ENCODE peak calls at places on chromosomes 3 and 15, in four cellular contexts. B is neural progenitor cell, C is adrenal gland, R is fibroblast of lung. G is an unnamed sample.

GRCh38 chr3:119643528-119643927 is 16.9 kb downstream of the POPDC2 start:
- DNase-seq in B (no peak), C (no peak), R (peak), G (peak)

GRCh38 chr3:115227461-115227860 is 80.4 kb upstream of the ZBTB20 start:
- DNase-seq in B (no peak), C (no peak), R (no peak), G (no peak)

GRCh38 chr3:149271669-149272068 is 50.0 kb upstream of the CP start:
- DNase-seq in B (no peak), C (no peak), R (no peak), G (no peak)

GRCh38 chr15:65723786-65724354 is 68.2 kb downstream of the DENND4A start:
- DNase-seq in B (no peak), C (no peak), R (no peak), G (no peak)

GRCh38 chr15:101042320-101042719 is 123.2 kb downstream of the LRRK1 start:
- DNase-seq in B (no peak), C (no peak), R (no peak), G (no peak)

GRCh38 chr3:154971771-154972326 is 108.3 kb upstream of the MME start:
- DNase-seq in B (no peak), C (no peak), R (peak), G (peak)

GRCh38 chr15:69855172-69855562 is 242.6 kb downstream of the TLE3 start:
- DNase-seq in B (no peak), C (no peak), R (no peak), G (no peak)

GRCh38 chr15:23823508-23823907 is 136.4 kb upstream of the NDN start:
- DNase-seq in B (peak), C (peak), R (no peak), G (no peak)

GRCh38 chr3:38586546-38587520 is 62.7 kb downstream of the SCN5A start:
- DNase-seq in B (no peak), C (no peak), R (no peak), G (no peak)

GRCh38 chr15:79617071-79617470 is 184.9 kb downstream of the MINAR1 start:
- DNase-seq in B (no peak), C (no peak), R (no peak), G (no peak)

GRCh38 chr3:193572426-193572908 is 17.8 kb upstream of the ATP13A4 start:
- DNase-seq in B (peak), C (peak), R (peak), G (peak)

GRCh38 chr3:53812434-53812833 is 33.8 kb downstream of the CHDH start:
- DNase-seq in B (peak), C (no peak), R (no peak), G (no peak)

GRCh38 chr3:190848891-190849290 is 13.6 kb downstream of the GMNC start:
- DNase-seq in B (no peak), C (no peak), R (no peak), G (peak)

GRCh38 chr3:45567730-45568172 is 26.8 kb upstream of the LIMD1 start:
- DNase-seq in B (no peak), C (no peak), R (no peak), G (no peak)

GRCh38 chr15:41917767-41918430 is 24.0 kb upstream of the SPTBN5 start:
- DNase-seq in B (no peak), C (peak), R (peak), G (peak)

GRCh38 chr3:172209333-172210321 is 170.2 kb downstream of the FNDC3B start:
- DNase-seq in B (no peak), C (no peak), R (no peak), G (no peak)

GRCh38 chr3:169146112-169146665 is 517.3 kb downstream of the MECOM start:
- DNase-seq in B (peak), C (no peak), R (peak), G (peak)

GRCh38 chr3:176514297-176514696 is 683.0 kb downstream of the TBL1XR1 start:
- DNase-seq in B (peak), C (no peak), R (peak), G (no peak)

GRCh38 chr3:189186093-189186492 is 14.3 kb downstream of the TPRG1 start:
- DNase-seq in B (no peak), C (peak), R (peak), G (no peak)

GRCh38 chr15:81170504-81170903 is 26.2 kb upstream of the IL16 start:
- DNase-seq in B (no peak), C (no peak), R (no peak), G (no peak)

GRCh38 chr3:13258986-13259514 is 161.1 kb downstream of the NUP210 start:
- DNase-seq in B (no peak), C (no peak), R (no peak), G (no peak)

GRCh38 chr3:134496481-134497071 is 10.7 kb downstream of the CEP63 start:
- DNase-seq in B (no peak), C (no peak), R (no peak), G (no peak)

GRCh38 chr3:10434144-10434937 is 71.0 kb downstream of the ATP2B2 start:
- DNase-seq in B (no peak), C (no peak), R (no peak), G (no peak)

GRCh38 chr3:72890166-72890925 is 2.5 kb downstream of the GXYLT2 start:
- DNase-seq in B (no peak), C (no peak), R (no peak), G (peak)

GRCh38 chr3:110598847-110599490 is 472.6 kb upstream of the NECTIN3 start:
- DNase-seq in B (no peak), C (no peak), R (peak), G (no peak)

GRCh38 chr3:19348929-19349564 is 200.7 kb downstream of the KCNH8 start:
- DNase-seq in B (peak), C (no peak), R (peak), G (peak)

GRCh38 chr15:22251422-22251821 is 171.1 kb downstream of the OR4M2 start:
- DNase-seq in B (no peak), C (no peak), R (no peak), G (no peak)

GRCh38 chr3:194857459-194858113 is 171.9 kb downstream of the FAM43A start:
- DNase-seq in B (no peak), C (no peak), R (peak), G (no peak)

GRCh38 chr3:108092556-108092955 is 1.7 kb upstream of the CD47 start:
- DNase-seq in B (no peak), C (no peak), R (no peak), G (no peak)

GRCh38 chr3:128763967-128764366 is 38.0 kb downstream of the RAB7A start:
- DNase-seq in B (no peak), C (no peak), R (no peak), G (no peak)

GRCh38 chr15:55902975-55903374 is 90.4 kb downstream of the NEDD4 start:
- DNase-seq in B (no peak), C (no peak), R (no peak), G (no peak)

GRCh38 chr3:161821591-161821990 is 325.0 kb downstream of the OTOL1 start:
- DNase-seq in B (no peak), C (no peak), R (no peak), G (no peak)

GRCh38 chr3:43531835-43532234 is 90.0 kb downstream of the ANO10 start:
- DNase-seq in B (no peak), C (peak), R (peak), G (peak)

GRCh38 chr15:72487070-72487797 is 13.1 kb downstream of the ARIH1 start:
- DNase-seq in B (no peak), C (no peak), R (peak), G (no peak)
- H3K27ac ChIP-seq in B (no peak), C (no peak), R (no peak), G (no peak)

GRCh38 chr3:124851136-124851535 is 36.0 kb downstream of the ITGB5 start:
- DNase-seq in B (no peak), C (no peak), R (no peak), G (no peak)

GRCh38 chr3:124850633-124851032 is 36.5 kb downstream of the ITGB5 start:
- DNase-seq in B (peak), C (peak), R (no peak), G (no peak)

GRCh38 chr3:124851905-124852304 is 35.3 kb downstream of the ITGB5 start:
- DNase-seq in B (no peak), C (no peak), R (no peak), G (no peak)

GRCh38 chr3:124854027-124854426 is 33.1 kb downstream of the ITGB5 start:
- DNase-seq in B (no peak), C (no peak), R (peak), G (no peak)

GRCh38 chr3:124853446-124853845 is 33.7 kb downstream of the ITGB5 start:
- DNase-seq in B (no peak), C (no peak), R (no peak), G (no peak)
- TF ChIP-seq CTCF in B (no peak), C (no peak), R (no peak), G (no peak)

DNA sequence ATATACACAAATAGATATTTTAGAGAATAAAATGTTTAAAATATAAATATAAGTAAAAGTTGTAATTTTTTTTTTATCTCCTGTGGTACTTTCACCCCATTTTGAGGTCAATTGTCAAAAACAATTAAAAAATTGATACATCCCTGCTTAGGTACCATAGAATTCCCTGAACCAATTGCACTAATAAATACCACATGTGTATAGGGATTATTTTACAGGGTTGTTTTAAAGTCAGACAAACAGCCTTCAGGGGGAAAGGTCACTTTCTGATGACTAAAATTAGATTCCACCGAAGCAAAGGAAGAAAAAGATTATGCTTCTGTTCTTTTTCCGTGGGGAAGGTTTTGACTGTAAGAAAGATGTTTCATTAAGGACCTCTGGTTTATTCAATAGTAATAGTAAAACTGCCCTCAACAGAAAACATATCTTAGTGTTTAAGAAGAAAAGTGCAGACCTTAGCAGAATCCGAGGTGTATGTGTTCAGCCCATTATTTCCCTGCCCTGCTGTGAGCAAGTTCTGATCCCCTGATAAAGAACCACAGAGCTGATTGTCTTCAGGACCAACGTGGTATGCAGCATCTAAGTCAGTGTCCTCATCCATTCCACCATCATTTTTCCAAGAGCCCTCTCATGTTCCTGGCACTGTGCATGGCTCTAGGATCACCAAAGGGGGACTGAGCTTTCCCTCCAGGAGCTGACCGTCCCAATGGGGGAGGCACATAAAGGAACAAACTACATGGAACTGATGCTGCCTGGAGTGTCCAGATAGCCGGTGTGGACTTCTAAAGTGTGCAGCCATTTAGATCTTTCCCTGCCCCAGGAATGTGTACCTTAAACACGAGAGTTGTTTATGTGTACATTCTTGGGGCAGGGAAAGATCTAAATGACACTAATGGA is 132.8 kb upstream of the IL12A start:
- DNase-seq in B (peak), C (no peak), R (peak), G (no peak)
- H3K27ac ChIP-seq in B (peak), C (no peak), R (peak), G (no peak)

GRCh38 chr3:160653514-160653913 is 23.4 kb upstream of the ARL14 start:
- DNase-seq in B (no peak), C (no peak), R (no peak), G (no peak)
- TF ChIP-seq CTCF in B (no peak), C (no peak), R (no peak), G (peak)

GRCh38 chr3:197378987-197379718 is 80.7 kb upstream of the DLG1 start:
- DNase-seq in B (no peak), C (no peak), R (no peak), G (no peak)

GRCh38 chr3:197380786-197381185 is 82.4 kb upstream of the DLG1 start:
- DNase-seq in B (no peak), C (no peak), R (no peak), G (peak)

GRCh38 chr3:197376020-197376419 is 77.6 kb upstream of the DLG1 start:
- DNase-seq in B (no peak), C (no peak), R (no peak), G (peak)

GRCh38 chr3:197374951-197375560 is 76.6 kb upstream of the DLG1 start:
- DNase-seq in B (no peak), C (no peak), R (no peak), G (no peak)

DNA sequence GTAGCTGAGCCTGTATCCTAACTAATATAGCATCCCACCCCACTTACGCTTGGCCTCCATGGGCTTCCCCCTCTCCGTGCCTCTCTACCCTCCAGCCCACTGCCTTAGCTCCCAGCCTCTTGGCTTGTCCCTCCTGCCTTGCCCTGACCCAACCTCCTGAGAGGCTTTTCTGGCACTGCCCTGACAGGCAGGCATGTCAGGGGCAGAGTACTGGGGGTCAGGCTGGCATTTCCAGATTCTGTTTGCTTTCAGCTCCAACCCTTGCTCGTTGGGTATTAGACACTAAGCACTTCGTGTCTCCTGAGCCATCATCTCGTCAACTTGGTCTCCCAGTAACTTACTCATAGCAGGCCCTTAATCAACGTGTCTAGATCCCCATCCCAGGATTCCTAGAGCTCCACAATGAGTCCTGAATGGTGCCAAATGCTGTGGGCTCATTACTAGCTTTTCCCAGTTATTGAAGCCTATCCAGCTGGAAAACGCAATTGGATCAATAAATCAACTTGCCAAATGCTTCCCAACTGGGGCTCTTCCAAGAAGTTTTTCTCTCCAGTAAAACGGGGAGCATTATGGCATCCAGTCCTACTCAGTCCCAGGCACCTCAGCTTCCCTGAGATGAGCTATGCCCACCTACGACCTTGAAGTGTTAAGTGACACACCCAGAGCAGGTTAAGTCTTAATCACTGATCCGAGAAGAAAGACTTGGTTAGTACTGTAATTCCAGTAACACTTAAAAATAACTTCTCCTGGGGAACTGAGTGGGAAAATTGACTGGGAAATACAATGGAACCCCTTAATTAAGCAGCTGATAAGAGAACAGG is 78.5 kb upstream of the DLG1 start:
- DNase-seq in B (peak), C (no peak), R (no peak), G (no peak)
- H3K27ac ChIP-seq in B (no peak), C (no peak), R (no peak), G (peak)

GRCh38 chr3:144770813-144771400 is 799.3 kb downstream of the DIPK2A start:
- DNase-seq in B (peak), C (no peak), R (peak), G (no peak)
- TF ChIP-seq CTCF in B (peak), C (peak), R (peak), G (peak)

DNA sequence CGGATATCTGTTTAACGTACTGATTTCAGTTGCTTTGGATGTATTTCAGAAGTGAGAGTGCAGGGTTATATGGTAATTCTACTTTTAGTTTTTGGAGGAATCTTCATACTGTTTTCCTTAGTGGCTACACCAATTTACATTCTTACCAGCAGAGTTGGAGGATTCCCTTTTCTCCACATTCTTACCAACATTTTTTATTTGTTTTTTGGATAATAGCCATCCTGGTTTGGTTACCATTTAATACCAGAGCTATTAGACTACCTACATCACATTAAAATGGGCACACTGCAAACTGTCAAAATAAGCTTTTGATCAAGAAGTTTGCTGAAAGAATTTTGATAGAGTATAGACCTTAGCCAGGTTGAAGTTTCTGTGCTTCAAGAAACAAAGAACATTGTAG is 217.2 kb upstream of the CFAP20DC start:
- DNase-seq in B (no peak), C (no peak), R (no peak), G (no peak)
- H3K27ac ChIP-seq in B (no peak), C (no peak), R (no peak), G (peak)

DNA sequence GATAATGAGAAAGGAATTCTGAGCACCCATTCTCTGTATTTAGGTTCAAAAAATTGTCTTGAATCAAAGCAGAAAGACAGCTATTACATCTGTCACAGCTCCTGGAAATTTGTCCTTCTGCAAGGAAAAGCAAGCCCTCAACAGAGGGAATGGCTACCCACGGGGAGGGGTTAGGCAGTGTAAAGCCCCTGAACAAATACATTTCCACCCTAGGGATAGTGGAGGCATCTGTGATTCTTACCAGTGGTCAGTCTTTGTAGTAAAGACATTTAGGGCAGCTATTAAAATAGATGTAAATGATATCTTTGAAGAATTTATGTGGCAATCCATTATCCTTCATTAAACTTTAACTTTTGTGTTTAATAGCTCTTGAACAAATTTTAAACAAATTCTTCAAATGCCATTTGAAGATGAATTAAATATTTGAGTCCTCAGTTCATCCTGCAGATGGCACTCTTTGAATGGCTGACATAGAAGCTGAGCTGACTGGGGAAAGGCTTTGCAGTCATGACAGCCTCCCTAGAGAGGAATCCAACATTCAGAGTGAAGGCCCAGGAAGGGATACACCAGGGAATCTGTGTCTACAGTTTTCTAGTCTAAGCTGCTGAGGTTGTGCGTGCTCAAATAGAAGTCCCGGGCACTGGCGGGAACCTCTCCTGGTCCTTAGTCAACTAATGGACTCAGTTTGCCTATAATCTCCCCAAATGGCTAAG is 359.7 kb upstream of the ROPN1 start:
- DNase-seq in B (peak), C (peak), R (peak), G (peak)
- TF ChIP-seq CTCF in B (peak), C (peak), R (peak), G (peak)

G was measured in foreskin keratinocyte.